ENCODE peak calls at places on chromosomes 16 and 17, in six cellular contexts. B is globus pallidus; A is GM23248; E is AML-193; N is T follicular helper cell; Q is stimulated activated naive CD8-positive, alpha-beta T cell treated with anti-CD3 and anti-CD28 coated beads, Interleukin-15, amount 100 ng/mL, for 72 hours. W is an unnamed sample.

GRCh38 chr17:57552114-57552601 is 192.9 kb downstream of the CCDC182 start:
- DNase-seq in Q (peak), N (no peak), B (peak), E (no peak), A (peak), W (peak)

GRCh38 chr17:76982408-76983074 is 114.3 kb downstream of the MGAT5B start:
- DNase-seq in E (no peak), B (no peak), N (no peak), Q (no peak), A (no peak), W (no peak)

GRCh38 chr16:75763250-75763649 is 37.0 kb upstream of the CPHXL start:
- DNase-seq in A (no peak), N (no peak), Q (no peak), E (no peak), B (no peak), W (no peak)

GRCh38 chr17:3762922-3763776 is 37.8 kb downstream of the ITGAE start:
- DNase-seq in B (no peak), A (no peak), Q (peak), N (no peak), E (no peak), W (no peak)

GRCh38 chr16:74922150-74923138 is 62.5 kb downstream of the WDR59 start:
- DNase-seq in Q (no peak), A (no peak), B (no peak), N (no peak), E (no peak), W (no peak)

GRCh38 chr17:8735336-8735939 is 9.2 kb downstream of the CCDC42 start:
- DNase-seq in A (no peak), B (no peak), N (no peak), E (no peak), Q (no peak), W (no peak)

GRCh38 chr16:58459344-58460218 is 40.4 kb upstream of the NDRG4 start:
- DNase-seq in B (no peak), Q (peak), A (peak), N (no peak), E (no peak), W (no peak)

GRCh38 chr16:30609002-30609927 is 924 bp downstream of the ZNF689 start:
- DNase-seq in Q (peak), N (no peak), E (no peak), A (peak), B (no peak), W (peak)

GRCh38 chr16:79437764-79438728 is 162.5 kb downstream of the MAF start:
- DNase-seq in B (peak), N (no peak), E (no peak), Q (no peak), A (no peak), W (no peak)

GRCh38 chr16:50479771-50480170 is 68.4 kb upstream of the NKD1 start:
- DNase-seq in A (no peak), Q (no peak), E (no peak), B (peak), N (no peak), W (no peak)

GRCh38 chr17:69820881-69821473 is 254.0 kb upstream of the KCNJ16 start:
- DNase-seq in B (no peak), Q (no peak), N (no peak), E (no peak), A (no peak), W (no peak)

GRCh38 chr17:82256242-82256894 is 17.1 kb downstream of the CSNK1D start:
- DNase-seq in A (no peak), Q (no peak), B (no peak), N (no peak), E (no peak), W (no peak)

GRCh38 chr17:43832168-43832975 is 574 bp downstream of the MPP3 start:
- DNase-seq in E (peak), N (no peak), Q (no peak), B (peak), A (peak), W (no peak)

GRCh38 chr17:74431568-74432483 is at the start of gene GPRC5C:
- DNase-seq in N (no peak), E (no peak), A (peak), Q (peak), B (no peak), W (no peak)

GRCh38 chr17:2215616-2216364 is 87.8 kb downstream of the SMG6 start:
- DNase-seq in B (peak), A (peak), E (no peak), Q (peak), N (peak), W (peak)

GRCh38 chr16:8890549-8890921 is 8.4 kb downstream of the LITAFD start:
- DNase-seq in B (no peak), E (no peak), A (no peak), Q (no peak), N (no peak), W (no peak)

GRCh38 chr17:70503449-70503848 is 334.1 kb downstream of the KCNJ2 start:
- DNase-seq in Q (no peak), N (no peak), B (no peak), A (no peak), E (no peak), W (no peak)

GRCh38 chr17:17935321-17936271 is 36.6 kb downstream of the TOM1L2 start:
- DNase-seq in Q (no peak), E (peak), B (no peak), N (no peak), A (peak), W (no peak)

GRCh38 chr17:9350083-9350482 is 225.5 kb downstream of the STX8 start:
- DNase-seq in Q (no peak), A (peak), N (no peak), B (no peak), E (no peak), W (no peak)

GRCh38 chr17:29357821-29358232 is 32.3 kb upstream of the TAOK1 start:
- DNase-seq in N (no peak), A (peak), E (no peak), Q (no peak), B (no peak), W (no peak)

GRCh38 chr16:17538942-17539341 is 68.2 kb upstream of the XYLT1 start:
- DNase-seq in N (no peak), A (no peak), B (no peak), Q (no peak), E (no peak), W (no peak)

GRCh38 chr17:47172698-47173565 is 16.2 kb downstream of the CDC27 start:
- DNase-seq in N (no peak), A (peak), E (peak), Q (no peak), B (no peak), W (no peak)

GRCh38 chr16:27273670-27274522 is 5.3 kb upstream of the NSMCE1 start:
- DNase-seq in A (peak), Q (peak), B (no peak), N (no peak), E (no peak), W (no peak)

GRCh38 chr16:5735444-5735843 is 637.8 kb upstream of the EEF2KMT start:
- DNase-seq in Q (no peak), E (no peak), A (no peak), N (no peak), B (no peak), W (no peak)